ENCODE peak calls at places on chromosomes 6 and 20, in nine cellular contexts. X is naive thymus-derived CD4-positive, alpha-beta T cell; A is RWPE2; R is IMR-90; O is A549; Z is brain microvascular endothelial cell; B is transverse colon; Q is endodermal cell; J is CD4-positive, alpha-beta T cell. F is an unnamed sample.

GRCh38 chr20:454951-455350 is 7.4 kb downstream of the TBC1D20 start:
- DNase-seq in Z (no peak), Q (no peak), A (no peak), J (no peak), B (no peak), X (no peak), O (no peak), R (no peak), F (no peak)

GRCh38 chr6:18216411-18216810 is 47.9 kb downstream of the DEK start:
- DNase-seq in X (no peak), O (no peak), R (peak), B (no peak), Q (no peak), A (no peak), Z (peak), J (no peak), F (no peak)

GRCh38 chr6:25931411-25931709 is 869 bp upstream of the SLC17A2 start:
- DNase-seq in O (no peak), A (no peak), X (no peak), B (no peak), Z (no peak), J (no peak), R (no peak), Q (no peak), F (no peak)

GRCh38 chr20:23446505-23446904 is 6.2 kb downstream of the CST11 start:
- DNase-seq in B (peak), J (no peak), O (peak), X (no peak), Z (peak), A (no peak), Q (peak), R (peak), F (no peak)

GRCh38 chr6:112562348-112563220 is 215.5 kb downstream of the RFPL4B start:
- DNase-seq in O (no peak), X (no peak), Z (peak), R (peak), A (no peak), J (no peak), Q (no peak), B (no peak), F (no peak)

GRCh38 chr6:103672169-103672568 is 1187.5 kb downstream of the HACE1 start:
- DNase-seq in J (no peak), X (no peak), R (no peak), O (no peak), Z (peak), Q (no peak), B (no peak), A (no peak), F (no peak)

GRCh38 chr20:1266167-1266973 is at the start of gene SNPH:
- DNase-seq in X (peak), O (peak), R (peak), B (peak), A (no peak), J (peak), Z (peak), Q (peak), F (peak)

GRCh38 chr6:139982652-139983051 is 608.2 kb upstream of the CITED2 start:
- DNase-seq in B (no peak), Q (peak), O (no peak), Z (peak), J (no peak), R (peak), A (no peak), X (no peak), F (no peak)

GRCh38 chr6:80304014-80304413 is 197.5 kb downstream of the BCKDHB start:
- DNase-seq in X (no peak), O (no peak), R (no peak), J (no peak), A (no peak), Z (no peak), B (no peak), Q (no peak), F (no peak)

GRCh38 chr6:39137235-39137634 is 22.2 kb upstream of the SAYSD1 start:
- DNase-seq in X (peak), O (no peak), A (no peak), B (peak), R (peak), Z (peak), Q (peak), J (peak), F (peak)

GRCh38 chr6:33837971-33838665 is 34.3 kb upstream of the MLN start:
- DNase-seq in Z (no peak), B (no peak), O (no peak), R (peak), X (no peak), Q (peak), J (no peak), A (peak), F (no peak)

GRCh38 chr6:89117285-89118108 is at the start of gene SRSF12:
- DNase-seq in Q (peak), O (peak), Z (no peak), A (no peak), J (peak), B (peak), R (peak), X (peak), F (peak)

GRCh38 chr6:127737009-127737486 is 160.1 kb downstream of the C6orf58 start:
- DNase-seq in B (peak), O (peak), A (no peak), R (peak), X (peak), Q (no peak), Z (peak), J (peak), F (no peak)

GRCh38 chr6:13488015-13488895 is 855 bp upstream of the GFOD1 start:
- DNase-seq in B (peak), R (peak), Z (peak), J (peak), O (no peak), A (no peak), Q (peak), X (no peak), F (peak)

GRCh38 chr20:62464080-62464770 is 11.6 kb downstream of the GATA5 start:
- DNase-seq in A (no peak), Z (no peak), O (no peak), R (no peak), J (no peak), Q (no peak), B (no peak), X (no peak), F (no peak)

GRCh38 chr6:119742188-119742803 is 392.7 kb upstream of the MAN1A1 start:
- DNase-seq in J (peak), X (peak), R (peak), Q (peak), A (no peak), B (peak), Z (peak), O (no peak), F (peak)

GRCh38 chr20:21159658-21160380 is 33.9 kb downstream of the KIZ start:
- DNase-seq in J (no peak), X (no peak), Q (no peak), O (no peak), A (no peak), B (no peak), Z (no peak), R (peak), F (no peak)

GRCh38 chr20:1630186-1630585 is 10.4 kb upstream of the SIRPB1 start:
- DNase-seq in O (no peak), A (no peak), Q (no peak), B (no peak), Z (no peak), J (no peak), R (no peak), X (no peak), F (no peak)

GRCh38 chr20:3330046-3330741 is 77.3 kb downstream of the DNAAF9 start:
- DNase-seq in J (no peak), Q (no peak), Z (no peak), R (peak), X (no peak), O (no peak), A (no peak), B (no peak), F (no peak)

GRCh38 chr6:87702589-87702945 is 534 bp upstream of the AKIRIN2 start:
- DNase-seq in O (no peak), J (no peak), B (no peak), R (peak), Z (peak), A (no peak), Q (no peak), X (no peak), F (no peak)

GRCh38 chr6:89976141-89977020 is 82.1 kb downstream of the GJA10 start:
- DNase-seq in Q (no peak), A (no peak), R (no peak), B (no peak), Z (no peak), J (no peak), X (no peak), O (no peak), F (no peak)

GRCh38 chr6:106253731-106254130 is 71.8 kb downstream of the ATG5 start:
- DNase-seq in O (no peak), X (no peak), Z (no peak), R (peak), J (no peak), B (no peak), A (no peak), Q (no peak), F (no peak)

GRCh38 chr6:161838306-161839035 is 564.6 kb upstream of the AGPAT4 start:
- DNase-seq in R (no peak), Q (peak), A (no peak), X (no peak), J (no peak), B (no peak), Z (no peak), O (no peak), F (no peak)

GRCh38 chr6:35585688-35586087 is 73.0 kb upstream of the TULP1 start:
- DNase-seq in Q (no peak), Z (no peak), A (no peak), R (no peak), J (no peak), O (no peak), X (no peak), B (no peak), F (no peak)

GRCh38 chr20:57617079-57617795 is 3.0 kb downstream of the ZBP1 start:
- DNase-seq in X (no peak), B (no peak), A (peak), Z (no peak), Q (no peak), J (no peak), O (no peak), R (no peak), F (no peak)

GRCh38 chr20:54622338-54623280 is 147.2 kb downstream of the DOK5 start:
- DNase-seq in A (no peak), R (peak), J (no peak), Z (peak), B (no peak), O (no peak), X (no peak), Q (no peak), F (no peak)

GRCh38 chr6:143271024-143271423 is 179.5 kb downstream of the ADAT2 start:
- DNase-seq in Z (peak), O (no peak), B (no peak), A (no peak), Q (no peak), R (peak), J (no peak), X (no peak), F (no peak)

GRCh38 chr6:159985296-159985940 is 16.5 kb downstream of the IGF2R start:
- DNase-seq in R (peak), J (no peak), O (no peak), A (no peak), Z (no peak), X (no peak), Q (no peak), B (no peak), F (no peak)

GRCh38 chr20:23459431-23460112 is 6.9 kb upstream of the CST11 start:
- DNase-seq in Q (no peak), X (no peak), B (no peak), O (no peak), R (no peak), J (no peak), Z (no peak), A (no peak), F (no peak)

GRCh38 chr20:49478754-49479689 is 3.4 kb downstream of the KCNB1 start:
- DNase-seq in J (no peak), B (no peak), X (no peak), A (no peak), R (no peak), O (no peak), Z (no peak), Q (no peak), F (no peak)

GRCh38 chr20:2429061-2429460 is 41.5 kb downstream of the SNRPB start:
- DNase-seq in R (no peak), J (no peak), O (no peak), Z (no peak), B (no peak), Q (no peak), X (no peak), A (no peak), F (no peak)

GRCh38 chr6:28747083-28747630 is 176.6 kb downstream of the TRIM27 start:
- DNase-seq in Q (no peak), B (no peak), A (no peak), X (no peak), J (no peak), O (no peak), R (no peak), Z (no peak), F (no peak)

GRCh38 chr6:112202639-112203341 is 51.6 kb downstream of the LAMA4 start:
- DNase-seq in Z (peak), R (no peak), X (no peak), Q (no peak), O (no peak), A (no peak), J (no peak), B (no peak), F (no peak)

GRCh38 chr6:39389372-39389767 is 66.9 kb upstream of the KCNK16 start:
- DNase-seq in Z (peak), J (no peak), A (no peak), X (no peak), R (no peak), B (no peak), O (peak), Q (peak), F (no peak)

GRCh38 chr6:26311012-26311384 is 54.0 kb upstream of the BTN3A2 start:
- DNase-seq in Q (peak), B (no peak), A (no peak), R (peak), O (no peak), X (no peak), Z (peak), J (no peak), F (peak)

GRCh38 chr6:40295251-40295949 is 291.8 kb downstream of the LRFN2 start:
- DNase-seq in X (no peak), Z (peak), A (no peak), R (no peak), Q (no peak), O (no peak), J (no peak), B (no peak), F (no peak)

GRCh38 chr20:62136283-62137091 is 6.7 kb downstream of the PSMA7 start:
- DNase-seq in Z (peak), X (peak), J (peak), R (peak), B (peak), Q (peak), O (peak), A (no peak), F (peak)

GRCh38 chr20:34473262-34473883 is 42.8 kb upstream of the DYNLRB1 start:
- DNase-seq in J (peak), B (peak), R (peak), O (peak), A (no peak), X (peak), Z (peak), Q (peak), F (no peak)
- H3K27ac ChIP-seq in J (no peak), B (no peak), R (no peak), O (no peak), A (peak), X (no peak), Z (no peak), Q (no peak), F (no peak)

DNA sequence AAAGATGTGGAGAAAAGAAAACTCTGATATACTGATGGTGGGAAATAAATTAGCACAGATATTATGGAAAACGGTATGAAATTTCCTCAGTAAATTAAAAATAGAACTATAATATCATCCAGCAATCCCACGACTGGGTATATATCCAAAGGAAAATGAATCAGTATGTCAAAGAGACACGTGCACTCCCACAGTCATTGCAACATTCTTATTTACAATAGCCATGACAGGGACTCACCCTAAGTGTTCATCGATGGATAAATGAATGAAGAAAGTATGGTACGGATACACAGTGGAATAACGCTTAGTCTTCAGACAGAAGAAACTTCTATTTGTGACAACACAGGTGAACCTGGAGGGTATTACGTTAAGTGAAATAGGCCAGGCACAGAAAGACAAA is 5.7 kb upstream of the ADTRP start:
- DNase-seq in O (no peak), Q (no peak), B (no peak), J (no peak), X (no peak), A (no peak), Z (no peak), R (no peak), F (no peak)
- H3K27ac ChIP-seq in O (no peak), Q (no peak), B (no peak), J (no peak), X (no peak), A (no peak), Z (no peak), R (no peak), F (no peak)

DNA sequence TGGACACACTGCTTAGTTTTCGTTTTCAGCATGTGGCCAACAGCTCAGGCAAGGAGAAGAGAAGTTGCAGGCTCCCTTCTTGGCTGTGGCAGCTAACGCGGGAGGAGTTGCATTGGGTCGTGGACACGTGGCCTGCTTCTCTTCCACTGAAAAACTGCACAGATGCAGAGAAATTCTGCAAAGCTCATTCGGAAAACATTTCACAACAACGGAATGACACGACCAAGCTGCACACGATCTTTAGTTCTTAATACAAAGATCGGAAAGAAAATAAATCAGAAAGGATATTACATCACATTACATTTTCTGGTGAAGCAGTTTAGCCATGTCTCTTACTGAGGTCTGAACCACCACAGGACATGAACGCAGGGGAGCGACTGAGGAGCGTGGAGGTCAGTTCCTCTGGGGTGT is 178.4 kb downstream of the THBS2 start:
- DNase-seq in R (peak), O (no peak), A (no peak), J (no peak), B (peak), X (no peak), Z (peak), Q (no peak), F (no peak)
- H3K27ac ChIP-seq in R (peak), O (no peak), A (no peak), J (no peak), B (peak), X (no peak), Z (peak), Q (no peak), F (no peak)

GRCh38 chr6:42220754-42221153 is 3.1 kb upstream of the MRPS10 start:
- DNase-seq in B (no peak), Q (no peak), Z (no peak), R (no peak), O (no peak), J (no peak), A (no peak), X (no peak), F (no peak)

GRCh38 chr6:42221546-42221945 is 3.9 kb upstream of the MRPS10 start:
- DNase-seq in A (no peak), X (no peak), R (no peak), J (no peak), Q (no peak), B (no peak), O (no peak), Z (no peak), F (no peak)

GRCh38 chr6:42212442-42212841 is 5.2 kb downstream of the MRPS10 start:
- DNase-seq in Q (no peak), A (no peak), Z (no peak), R (no peak), O (no peak), X (no peak), B (no peak), J (no peak), F (no peak)

GRCh38 chr6:42217523-42218367 is at the start of gene MRPS10:
- DNase-seq in J (peak), O (peak), Z (peak), Q (peak), A (peak), X (peak), B (peak), R (peak), F (peak)

GRCh38 chr6:42217165-42217522 is 517 bp downstream of the MRPS10 start:
- DNase-seq in Z (no peak), X (no peak), Q (no peak), O (no peak), J (no peak), B (no peak), R (no peak), A (no peak), F (no peak)
- H3K27ac ChIP-seq in Z (peak), X (peak), Q (peak), O (peak), J (peak), B (peak), R (peak), A (peak), F (peak)

F was measured in CD8-positive, alpha-beta T cell.